ENCODE peak calls at places on chromosomes 7 and 10, in ten cellular contexts. V is foreskin fibroblast, G is bronchial epithelial cell, F is breast epithelium, C is Peyer's patch, S is thoracic aorta, E is upper lobe of right lung, B is MM.1S, J is chondrocyte, Q is mesothelial cell of epicardium. K is an unnamed sample.

GRCh38 chr10:77188511-77188910 is 449.1 kb downstream of the KCNMA1 start:
- DNase-seq in V (no peak), G (peak), F (no peak), C (no peak), S (no peak), E (no peak), B (no peak), J (no peak), Q (no peak), K (no peak)

GRCh38 chr7:145016068-145016467 is 180.2 kb upstream of the TPK1 start:
- DNase-seq in V (no peak), G (no peak), F (no peak), C (no peak), S (no peak), E (no peak), B (no peak), J (no peak), Q (no peak), K (no peak)

GRCh38 chr10:31261502-31262311 is 57.3 kb upstream of the ZEB1 start:
- DNase-seq in V (peak), G (peak), F (no peak), C (no peak), S (no peak), E (no peak), B (no peak), J (no peak), Q (no peak), K (no peak)

GRCh38 chr7:114864278-114864677 is 57.6 kb upstream of the MDFIC start:
- DNase-seq in V (peak), G (peak), F (no peak), C (no peak), S (no peak), E (no peak), B (no peak), J (no peak), Q (no peak), K (no peak)

GRCh38 chr10:35027567-35027966 is 62.6 kb downstream of the CUL2 start:
- DNase-seq in V (no peak), G (peak), F (no peak), C (no peak), S (no peak), E (no peak), B (peak), J (no peak), Q (no peak), K (no peak)

GRCh38 chr7:99137418-99138180 is 6.3 kb downstream of the SMURF1 start:
- DNase-seq in V (peak), G (peak), F (no peak), C (no peak), S (no peak), E (no peak), B (no peak), J (no peak), Q (no peak), K (no peak)

GRCh38 chr10:111525696-111526095 is 448.9 kb downstream of the ADRA2A start:
- DNase-seq in V (no peak), G (no peak), F (no peak), C (no peak), S (no peak), E (no peak), B (no peak), J (no peak), Q (no peak), K (no peak)

GRCh38 chr7:130793855-130794618 is 60.0 kb upstream of the KLF14 start:
- DNase-seq in V (peak), G (peak), F (no peak), C (no peak), S (no peak), E (no peak), B (no peak), J (no peak), Q (no peak), K (no peak)

GRCh38 chr7:131371411-131371810 is 43.7 kb downstream of the MKLN1 start:
- DNase-seq in V (no peak), G (no peak), F (no peak), C (no peak), S (no peak), E (no peak), B (no peak), J (no peak), Q (no peak), K (no peak)

GRCh38 chr7:114522081-114522480 is 107.5 kb downstream of the FOXP2 start:
- DNase-seq in V (no peak), G (no peak), F (no peak), C (no peak), S (no peak), E (no peak), B (no peak), J (no peak), Q (no peak), K (no peak)

GRCh38 chr10:110042891-110043290 is 35.1 kb downstream of the ADD3 start:
- DNase-seq in V (no peak), G (no peak), F (no peak), C (no peak), S (no peak), E (no peak), B (no peak), J (no peak), Q (no peak), K (no peak)

GRCh38 chr7:7810826-7811225 is 92.4 kb upstream of the RPA3 start:
- DNase-seq in V (no peak), G (no peak), F (no peak), C (no peak), S (no peak), E (no peak), B (no peak), J (no peak), Q (no peak), K (no peak)

GRCh38 chr10:104347295-104348045 is 6.2 kb upstream of the CFAP58 start:
- DNase-seq in V (no peak), G (no peak), F (no peak), C (no peak), S (no peak), E (no peak), B (no peak), J (no peak), Q (no peak), K (no peak)

GRCh38 chr7:101816499-101817030 is 861 bp upstream of the CUX1 start:
- DNase-seq in V (no peak), G (no peak), F (no peak), C (peak), S (no peak), E (peak), B (peak), J (no peak), Q (no peak), K (peak)

GRCh38 chr7:113945018-113945938 is 26.5 kb upstream of the PPP1R3A start:
- DNase-seq in V (no peak), G (peak), F (no peak), C (no peak), S (no peak), E (no peak), B (no peak), J (peak), Q (no peak), K (no peak)

GRCh38 chr7:44956157-44956766 is 22.6 kb downstream of the MYO1G start:
- DNase-seq in V (no peak), G (no peak), F (no peak), C (no peak), S (no peak), E (no peak), B (no peak), J (no peak), Q (no peak), K (no peak)

GRCh38 chr7:94315011-94315410 is 79.7 kb upstream of the COL1A2 start:
- DNase-seq in V (no peak), G (no peak), F (no peak), C (no peak), S (no peak), E (no peak), B (no peak), J (no peak), Q (no peak), K (no peak)

GRCh38 chr7:115087437-115087836 is 165.5 kb downstream of the MDFIC start:
- DNase-seq in V (peak), G (peak), F (no peak), C (no peak), S (no peak), E (no peak), B (no peak), J (no peak), Q (no peak), K (no peak)

GRCh38 chr7:39688611-39689485 is 65.5 kb downstream of the RALA start:
- DNase-seq in V (peak), G (peak), F (no peak), C (no peak), S (no peak), E (no peak), B (no peak), J (no peak), Q (no peak), K (no peak)

GRCh38 chr7:99310004-99310403 is 15.7 kb upstream of the ARPC1A start:
- DNase-seq in V (no peak), G (no peak), F (no peak), C (no peak), S (no peak), E (no peak), B (no peak), J (no peak), Q (no peak), K (no peak)

GRCh38 chr7:26369519-26370385 is 78.1 kb downstream of the SNX10 start:
- DNase-seq in V (peak), G (peak), F (no peak), C (no peak), S (no peak), E (no peak), B (peak), J (no peak), Q (no peak), K (no peak)

GRCh38 chr7:4692055-4692454 is 10.0 kb downstream of the FOXK1 start:
- DNase-seq in V (no peak), G (no peak), F (no peak), C (no peak), S (no peak), E (no peak), B (no peak), J (no peak), Q (no peak), K (no peak)

GRCh38 chr7:12884856-12885440 is 197.5 kb downstream of the ARL4A start:
- DNase-seq in V (peak), G (no peak), F (no peak), C (no peak), S (no peak), E (no peak), B (no peak), J (no peak), Q (no peak), K (no peak)

GRCh38 chr10:25026463-25026862 is 10.1 kb downstream of the THNSL1 start:
- DNase-seq in V (no peak), G (peak), F (no peak), C (no peak), S (no peak), E (no peak), B (peak), J (no peak), Q (no peak), K (no peak)
- TF ChIP-seq CTCF in V (no peak), G (peak), F (no peak), C (no peak), S (no peak), E (peak), B (peak), J (peak), Q (no peak), K (no peak)

DNA sequence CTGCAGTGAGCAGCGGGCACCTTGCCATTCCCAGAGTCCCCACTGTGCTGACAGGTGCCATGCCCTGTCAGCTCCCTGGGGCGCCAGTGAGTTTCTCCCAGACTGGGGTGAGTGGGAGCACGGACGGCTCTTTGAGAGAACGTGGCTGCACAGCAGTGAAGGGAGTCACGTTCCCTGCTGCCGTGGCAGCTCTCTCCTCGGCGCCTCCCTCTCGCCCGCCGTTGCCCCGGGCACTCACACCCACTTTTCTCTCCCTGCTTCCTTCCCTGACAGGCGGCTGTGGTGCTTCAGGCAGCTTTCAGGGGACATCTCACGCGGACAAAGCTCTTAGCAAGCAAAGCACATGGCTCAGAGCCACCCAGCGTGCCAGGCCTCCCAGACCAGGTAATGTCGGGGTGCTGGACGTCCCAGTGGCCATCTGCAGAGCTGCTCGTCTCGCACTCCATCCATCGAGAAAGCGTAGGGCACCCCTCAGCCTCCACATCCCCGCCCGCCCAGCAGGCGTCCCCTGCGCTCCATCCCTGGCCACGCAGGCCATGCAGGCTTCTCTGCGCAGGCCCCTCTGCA is 27.1 kb upstream of the TTYH3 start:
- DNase-seq in V (no peak), G (no peak), F (no peak), C (no peak), S (no peak), E (no peak), B (no peak), J (no peak), Q (no peak), K (no peak)
- TF ChIP-seq CTCF in V (no peak), G (no peak), F (no peak), C (no peak), S (no peak), E (no peak), B (no peak), J (no peak), Q (no peak), K (no peak)

DNA sequence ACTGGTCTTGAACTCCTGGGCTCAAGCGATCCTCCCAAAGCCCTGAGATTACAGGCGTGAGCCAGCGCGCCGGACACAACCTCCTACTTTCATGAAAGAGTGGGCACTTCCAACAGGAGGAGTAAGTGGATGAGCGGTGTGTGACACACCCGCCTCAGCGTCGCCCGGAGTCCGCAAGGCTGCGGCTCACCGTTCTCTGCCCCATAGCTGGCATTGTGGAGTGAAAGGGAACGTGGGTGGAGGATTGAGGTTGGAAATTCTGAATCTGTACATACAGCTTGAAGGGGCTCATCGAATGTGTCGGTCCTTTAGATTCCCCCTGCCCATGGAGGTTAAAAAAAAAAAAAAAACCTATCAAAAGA is 534 bp upstream of the PRXL2A start:
- DNase-seq in V (no peak), G (peak), F (no peak), C (peak), S (no peak), E (peak), B (no peak), J (no peak), Q (no peak), K (no peak)
- TF ChIP-seq CTCF in V (no peak), G (no peak), F (no peak), C (no peak), S (no peak), E (no peak), B (no peak), J (no peak), Q (no peak), K (no peak)

DNA sequence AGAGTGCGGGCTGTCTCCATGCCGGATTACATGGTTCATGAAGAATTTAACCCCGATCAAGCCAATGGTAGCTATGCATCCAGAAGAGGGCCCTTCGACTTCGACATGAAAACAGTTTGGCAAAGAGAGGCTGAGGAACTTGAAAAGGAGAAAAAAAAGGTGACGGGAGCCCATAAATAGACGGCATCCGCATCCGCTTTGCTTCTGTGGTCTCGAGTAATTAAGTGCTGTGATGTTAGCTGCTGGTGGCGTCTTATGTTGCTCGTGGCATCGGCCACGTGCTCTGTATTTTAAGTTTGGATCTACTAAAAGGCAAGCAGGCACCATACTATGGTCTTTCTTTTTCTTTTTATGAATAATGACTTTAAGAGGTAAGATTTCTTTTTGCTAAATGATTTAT is 11.1 kb downstream of the C7orf57 start:
- DNase-seq in V (no peak), G (no peak), F (no peak), C (no peak), S (no peak), E (no peak), B (no peak), J (no peak), Q (no peak), K (no peak)
- TF ChIP-seq CTCF in V (no peak), G (no peak), F (no peak), C (no peak), S (no peak), E (no peak), B (no peak), J (no peak), Q (no peak), K (no peak)

DNA sequence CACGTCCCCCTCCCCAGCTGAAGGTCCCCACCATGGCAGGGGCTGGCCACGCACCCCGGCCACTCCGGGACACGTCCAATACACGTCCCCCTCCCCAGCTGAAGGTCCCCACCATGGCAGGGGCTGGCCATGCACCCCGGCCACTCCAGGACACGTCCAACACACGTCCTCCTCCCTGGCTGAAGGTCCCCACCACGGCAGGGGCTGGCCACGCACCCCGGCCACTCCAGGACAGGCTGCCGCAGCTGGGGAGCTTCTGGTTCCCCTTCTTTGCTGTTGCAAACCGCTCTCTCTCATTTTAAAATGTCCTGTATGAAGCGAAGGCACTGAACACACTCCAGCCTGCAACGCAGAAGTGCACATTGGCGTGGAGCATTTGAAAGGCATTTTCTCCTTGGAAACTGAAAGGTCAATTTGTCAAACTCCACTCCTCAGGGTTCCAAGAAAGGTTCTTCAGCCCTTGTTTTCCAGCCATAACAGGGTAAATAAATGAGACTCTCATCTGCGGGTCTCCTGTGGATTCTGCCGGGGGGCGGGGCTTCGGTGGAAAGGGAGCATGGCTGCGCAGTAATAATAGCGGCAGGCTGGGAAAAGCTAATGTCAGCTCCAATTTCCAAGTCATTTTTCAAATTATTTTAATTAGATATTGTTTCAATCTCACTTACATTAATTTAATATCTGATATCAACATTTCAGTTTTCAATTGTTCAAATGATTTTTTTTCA is 580.3 kb downstream of the DNAJB6 start:
- DNase-seq in V (no peak), G (no peak), F (no peak), C (no peak), S (no peak), E (no peak), B (no peak), J (no peak), Q (no peak), K (no peak)
- TF ChIP-seq CTCF in V (no peak), G (no peak), F (no peak), C (no peak), S (no peak), E (no peak), B (no peak), J (no peak), Q (no peak), K (no peak)